ENCODE peak calls at places on chromosomes 11 and 22, in eight cellular contexts. E is GM12865, Z is right lobe of liver, N is choroid plexus epithelial cell, V is aorta, R is thoracic aorta, U is fibroblast of lung, Q is neuronal stem cell. I is an unnamed sample.

GRCh38 chr11:75654314-75654713 is 14.5 kb downstream of the MAP6 start:
- DNase-seq in R (no peak), E (peak), V (no peak), U (peak), Q (no peak), Z (no peak), N (peak), I (no peak)

GRCh38 chr22:25839755-25840154 is 97.8 kb downstream of the MYO18B start:
- DNase-seq in V (no peak), U (no peak), N (no peak), Q (no peak), Z (no peak), E (peak), R (no peak), I (no peak)

GRCh38 chr22:35126993-35127392 is 61.0 kb downstream of the ISX start:
- DNase-seq in Q (no peak), Z (no peak), E (peak), N (no peak), U (no peak), R (no peak), V (no peak), I (no peak)

GRCh38 chr11:57311109-57311936 is 13.4 kb downstream of the TNKS1BP1 start:
- DNase-seq in N (peak), E (peak), Q (peak), V (peak), Z (peak), U (peak), R (peak), I (peak)

GRCh38 chr11:84899740-84900139 is 727.4 kb downstream of the DLG2 start:
- DNase-seq in Z (no peak), Q (no peak), E (peak), N (peak), R (no peak), U (peak), V (no peak), I (no peak)

GRCh38 chr11:14345668-14346067 is 13.3 kb downstream of the RRAS2 start:
- DNase-seq in E (no peak), V (no peak), Z (no peak), U (no peak), R (no peak), N (no peak), Q (no peak), I (no peak)

GRCh38 chr11:27545946-27546345 is 39.4 kb upstream of the LIN7C start:
- DNase-seq in V (no peak), Q (no peak), E (no peak), R (no peak), U (no peak), N (no peak), Z (no peak), I (no peak)

GRCh38 chr11:7252683-7253213 is 1.0 kb downstream of the SYT9 start:
- DNase-seq in Z (peak), E (no peak), V (no peak), R (no peak), N (no peak), Q (peak), U (no peak), I (no peak)

GRCh38 chr11:13868710-13869403 is 93.7 kb upstream of the SPON1 start:
- DNase-seq in Q (no peak), E (no peak), V (no peak), N (no peak), U (no peak), R (no peak), Z (no peak), I (no peak)

GRCh38 chr11:93921695-93922468 is 71.5 kb upstream of the VSTM5 start:
- DNase-seq in Z (no peak), U (peak), E (peak), N (peak), V (no peak), R (no peak), Q (peak), I (peak)

GRCh38 chr11:70381872-70382842 is 16.2 kb upstream of the CTTN start:
- DNase-seq in R (no peak), V (peak), E (no peak), U (peak), Q (no peak), N (peak), Z (no peak), I (no peak)

GRCh38 chr22:42294034-42294985 is 23.9 kb upstream of the TCF20 start:
- DNase-seq in E (no peak), Q (peak), Z (no peak), N (peak), R (no peak), U (peak), V (peak), I (no peak)

GRCh38 chr11:69445131-69445470 is 36.4 kb upstream of the LINC01488 start:
- DNase-seq in U (no peak), Z (peak), Q (no peak), V (peak), N (no peak), E (no peak), R (no peak), I (no peak)

GRCh38 chr11:8168485-8169257 is at the start of gene RIC3:
- DNase-seq in E (peak), N (no peak), R (no peak), Z (peak), Q (peak), U (no peak), V (peak), I (no peak)

GRCh38 chr22:24400037-24400725 is 27.2 kb upstream of the ADORA2A start:
- DNase-seq in R (no peak), Z (no peak), Q (no peak), V (no peak), E (peak), N (no peak), U (no peak), I (no peak)

GRCh38 chr22:26674211-26675190 is 17.1 kb downstream of the MIAT start:
- DNase-seq in E (peak), N (no peak), Q (no peak), Z (no peak), V (no peak), R (no peak), U (no peak), I (no peak)

GRCh38 chr11:6083129-6083528 is 24.4 kb upstream of the OR56B4 start:
- DNase-seq in U (no peak), N (no peak), Z (no peak), V (no peak), R (no peak), Q (no peak), E (no peak), I (no peak)

GRCh38 chr11:134041791-134042696 is 26.8 kb upstream of the JAM3 start:
- DNase-seq in E (no peak), U (no peak), V (no peak), Z (peak), R (no peak), Q (no peak), N (no peak), I (no peak)

GRCh38 chr11:26704249-26704648 is 17.6 kb downstream of the SLC5A12 start:
- DNase-seq in Q (no peak), N (peak), Z (no peak), E (no peak), U (peak), V (no peak), R (no peak), I (no peak)

GRCh38 chr11:67507891-67508485 is at the start of gene CDK2AP2:
- DNase-seq in Z (peak), U (peak), E (peak), Q (peak), R (peak), N (peak), V (peak), I (peak)

GRCh38 chr11:67507242-67507890 is 596 bp downstream of the CDK2AP2 start:
- DNase-seq in Q (no peak), V (peak), N (peak), E (peak), R (peak), Z (no peak), U (peak), I (no peak)

GRCh38 chr11:67505605-67506396 is 638 bp upstream of the PITPNM1 start:
- DNase-seq in N (peak), Z (peak), V (peak), E (peak), R (peak), U (peak), Q (peak), I (peak)

GRCh38 chr11:67504950-67505561 is at the start of gene PITPNM1:
- DNase-seq in U (peak), Z (peak), N (peak), R (no peak), V (peak), E (peak), Q (peak), I (no peak)

DNA sequence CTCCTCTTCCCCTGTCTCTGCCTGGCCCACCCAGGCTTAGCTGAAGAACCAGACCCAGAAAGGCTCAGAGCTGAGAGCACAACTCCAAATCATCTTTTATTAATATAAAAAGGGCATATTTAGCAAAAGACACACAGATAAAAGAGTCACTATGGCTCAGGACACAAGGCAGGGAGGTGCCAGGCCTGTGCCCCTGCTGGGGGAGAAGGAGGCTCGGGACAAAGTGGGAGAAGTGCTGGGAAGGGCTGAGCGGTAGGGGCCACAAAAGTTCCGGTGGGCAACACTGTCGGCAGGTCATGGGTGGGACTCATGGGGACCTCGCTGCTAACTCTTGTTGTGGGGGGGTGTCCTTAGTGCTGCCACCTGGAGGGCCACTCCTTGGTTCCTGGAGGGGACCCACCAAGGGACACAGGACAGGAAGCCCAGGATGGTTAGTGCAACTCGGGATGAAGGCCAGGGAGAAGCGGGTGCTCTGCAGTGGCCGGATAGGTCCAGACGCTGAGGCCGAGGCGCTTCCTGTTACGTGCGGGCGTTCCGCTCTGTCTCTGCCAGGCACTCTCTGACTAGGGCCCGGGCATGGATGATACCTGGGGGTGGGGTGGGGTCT is 1.4 kb upstream of the PITPNM1 start:
- DNase-seq in N (no peak), U (no peak), E (no peak), V (peak), R (no peak), Z (peak), Q (no peak), I (no peak)
- H3K4me3 ChIP-seq in N (no peak), U (no peak), E (peak), V (no peak), R (peak), Z (peak), Q (peak), I (no peak)

GRCh38 chr11:115197031-115197430 is 307.2 kb downstream of the CADM1 start:
- DNase-seq in N (no peak), E (no peak), Z (no peak), Q (no peak), V (no peak), R (no peak), U (peak), I (no peak)

GRCh38 chr11:115190196-115190595 is 314.0 kb downstream of the CADM1 start:
- DNase-seq in N (no peak), R (no peak), E (no peak), Z (no peak), V (no peak), Q (no peak), U (no peak), I (no peak)

GRCh38 chr11:115193931-115194797 is 310.1 kb downstream of the CADM1 start:
- DNase-seq in Z (no peak), V (no peak), Q (no peak), U (peak), R (no peak), N (no peak), E (peak), I (no peak)

GRCh38 chr11:115194798-115195101 is 309.5 kb downstream of the CADM1 start:
- DNase-seq in E (peak), R (no peak), Q (no peak), N (no peak), Z (no peak), U (no peak), V (no peak), I (peak)

GRCh38 chr11:115191761-115192160 is 312.5 kb downstream of the CADM1 start:
- DNase-seq in R (no peak), Q (no peak), V (no peak), N (no peak), Z (no peak), E (no peak), U (peak), I (no peak)
- H3K4me3 ChIP-seq in R (no peak), Q (no peak), V (no peak), N (no peak), Z (no peak), E (no peak), U (no peak), I (no peak)

DNA sequence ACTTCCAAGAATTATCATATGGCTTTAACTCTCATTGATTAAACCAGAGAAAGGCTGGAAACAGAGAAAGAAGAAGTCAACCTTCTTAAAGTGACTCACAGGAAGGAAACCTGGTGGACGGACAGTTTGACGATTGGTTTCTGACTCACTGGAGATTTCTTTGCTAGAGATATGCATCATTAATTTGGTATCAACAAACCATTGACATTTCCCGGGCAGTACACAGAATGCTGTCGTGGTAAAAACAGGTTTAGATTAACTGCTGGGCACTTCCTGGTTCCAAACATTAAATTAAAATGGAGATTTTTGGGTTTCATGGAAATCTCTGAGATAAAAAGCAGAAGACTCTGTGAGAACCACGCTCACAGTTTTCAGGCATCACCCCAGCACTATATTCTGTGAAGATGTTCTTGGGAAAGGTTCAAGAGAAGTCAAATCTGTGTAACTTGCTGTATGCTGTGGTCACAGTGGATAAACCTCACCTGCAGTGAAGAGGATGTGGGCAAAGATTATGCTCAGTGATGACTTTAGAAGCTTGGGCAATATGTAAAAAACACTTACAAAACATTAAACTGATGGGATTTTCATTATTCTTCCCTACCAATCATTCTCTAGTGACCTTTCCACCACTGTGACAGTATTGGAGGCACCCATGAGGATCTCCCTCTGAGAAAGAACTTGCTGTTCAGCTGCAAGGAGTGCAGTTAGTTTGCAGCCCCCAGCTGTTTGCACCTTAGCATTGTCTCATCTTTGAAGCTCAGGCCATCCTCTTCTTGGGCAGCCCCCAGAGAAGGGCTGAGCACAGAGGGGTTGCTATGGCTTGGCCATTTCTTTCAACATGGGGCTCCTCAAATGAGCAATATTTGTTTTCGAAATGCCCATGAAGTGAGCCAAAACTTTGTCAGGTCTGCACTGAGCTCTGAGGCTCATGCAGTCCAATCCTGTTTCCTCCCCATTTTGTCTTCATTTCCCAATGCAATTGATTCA is 61.0 kb upstream of the CD44 start:
- DNase-seq in U (peak), R (no peak), Z (no peak), V (no peak), E (peak), Q (no peak), N (peak), I (peak)
- H3K4me3 ChIP-seq in U (no peak), R (no peak), Z (no peak), V (no peak), E (no peak), Q (no peak), N (no peak), I (no peak)

GRCh38 chr11:62552931-62553838 is 6.6 kb upstream of the AHNAK start:
- DNase-seq in Z (peak), V (peak), N (peak), R (peak), E (peak), Q (no peak), U (peak), I (peak)
- H3K4me3 ChIP-seq in Z (no peak), V (no peak), N (peak), R (peak), E (no peak), Q (no peak), U (peak), I (peak)

DNA sequence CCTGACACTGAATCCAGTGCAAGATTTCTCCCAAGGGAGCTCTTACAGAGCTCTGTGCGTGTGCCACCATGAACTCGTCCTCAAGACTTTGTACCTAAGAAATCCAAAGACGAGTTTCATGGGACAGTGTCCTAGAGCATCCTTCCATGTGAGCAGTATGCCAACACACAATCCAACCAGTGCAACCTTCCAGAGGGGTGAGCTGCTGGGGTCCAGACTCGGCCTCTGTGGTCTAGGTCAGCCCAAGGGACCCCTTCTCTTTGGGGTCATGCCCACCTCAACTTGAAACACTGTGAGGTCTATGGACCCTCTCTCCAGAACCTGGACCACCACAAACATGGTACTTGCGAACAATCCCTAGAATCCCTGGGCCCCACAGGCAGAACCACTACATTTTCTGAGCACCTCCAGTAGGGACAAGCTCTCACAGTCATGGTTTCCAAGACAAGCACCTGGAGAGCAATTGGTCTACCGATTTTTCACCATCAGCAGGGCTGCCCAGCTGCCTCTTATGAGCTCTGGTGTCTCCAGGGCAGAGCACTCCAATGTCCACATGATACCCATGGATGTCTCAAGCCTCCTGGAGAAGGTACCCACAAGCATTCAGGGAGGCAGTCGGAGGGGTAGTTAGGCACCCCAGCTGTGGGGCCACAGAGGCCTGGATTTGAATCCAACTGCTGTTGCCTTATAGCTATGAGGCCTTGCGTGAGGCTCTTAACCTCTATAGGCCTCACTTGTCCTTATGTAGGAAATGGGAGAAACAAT is 7.7 kb downstream of the CHST1 start:
- DNase-seq in R (no peak), V (peak), Z (peak), U (no peak), N (no peak), E (no peak), Q (no peak), I (no peak)
- H3K4me3 ChIP-seq in R (no peak), V (no peak), Z (no peak), U (no peak), N (no peak), E (no peak), Q (no peak), I (no peak)

GRCh38 chr11:2443406-2443805 is 908 bp downstream of the TRPM5 start:
- DNase-seq in Z (no peak), R (no peak), Q (no peak), E (no peak), U (no peak), V (peak), N (no peak), I (no peak)
- H3K4me3 ChIP-seq in Z (no peak), R (no peak), Q (no peak), E (no peak), U (no peak), V (no peak), N (no peak), I (no peak)

GRCh38 chr22:38750104-38750503 is 5.7 kb downstream of the SUN2 start:
- DNase-seq in U (no peak), R (no peak), E (no peak), N (no peak), Q (no peak), Z (no peak), V (no peak), I (no peak)

GRCh38 chr22:38750638-38751037 is 5.2 kb downstream of the SUN2 start:
- DNase-seq in V (no peak), Q (no peak), Z (no peak), E (no peak), R (no peak), N (no peak), U (no peak), I (no peak)

GRCh38 chr22:38751066-38751421 is 4.8 kb downstream of the SUN2 start:
- DNase-seq in V (no peak), N (no peak), R (no peak), Q (no peak), Z (no peak), U (no peak), E (no peak), I (no peak)

GRCh38 chr22:38753894-38754246 is 1.9 kb downstream of the SUN2 start:
- DNase-seq in Z (no peak), R (no peak), Q (no peak), E (no peak), V (no peak), U (no peak), N (no peak), I (no peak)

DNA sequence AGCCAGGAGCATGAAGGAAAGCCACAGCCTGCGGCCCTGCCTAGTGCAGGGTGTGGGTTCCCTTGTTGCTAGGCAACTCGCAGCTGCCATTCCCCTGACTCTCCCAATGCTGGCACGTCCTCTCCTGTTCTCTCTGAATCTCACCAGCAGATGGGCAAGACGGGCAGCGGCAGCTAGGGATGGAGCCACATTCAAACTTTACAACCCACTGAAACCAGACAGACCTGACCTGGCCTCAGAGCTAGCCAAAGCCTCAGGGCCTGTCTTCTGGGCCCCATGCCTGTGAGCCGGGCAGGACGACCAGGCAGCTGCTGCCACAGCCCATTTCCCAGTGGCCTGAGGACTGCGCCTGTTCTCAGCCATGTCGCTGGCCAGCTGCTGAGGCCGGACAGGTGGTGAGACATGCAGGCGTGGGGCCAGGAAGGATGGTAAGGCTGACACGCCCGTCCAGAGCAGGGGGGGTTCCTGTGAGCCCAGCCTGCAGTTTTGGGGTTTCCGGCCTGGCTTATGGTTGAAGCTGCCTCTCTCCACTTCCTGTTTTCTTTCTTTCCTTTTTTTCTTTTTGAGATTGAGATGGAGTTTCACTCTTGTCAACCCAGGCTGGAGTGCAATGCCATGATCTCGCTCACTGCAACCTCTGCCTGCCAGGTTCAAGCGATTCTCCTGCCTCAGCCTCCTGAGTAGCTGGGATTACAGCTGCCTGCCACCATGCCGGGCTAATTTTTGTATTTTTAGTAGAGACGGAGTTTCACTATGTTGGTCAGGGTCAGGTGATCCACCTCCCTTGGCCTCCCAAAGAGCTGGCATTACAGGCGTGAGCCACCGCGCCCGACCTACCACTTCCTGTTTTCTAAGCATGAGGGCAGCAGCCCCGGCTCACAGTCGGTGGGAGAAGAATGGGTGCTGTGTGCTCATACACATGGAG is 4.1 kb downstream of the SUN2 start:
- DNase-seq in R (no peak), U (peak), E (peak), Z (peak), N (no peak), Q (no peak), V (peak), I (peak)
- H3K4me3 ChIP-seq in R (no peak), U (no peak), E (peak), Z (no peak), N (no peak), Q (no peak), V (no peak), I (no peak)